ENCODE peak calls at places on chromosomes 6 and 20, in six cellular contexts. K is Jurkat, Clone E6-1; W is heart right ventricle; X is endothelial cell of umbilical vein; Y is adrenal gland; Z is sciatic nerve. Q is an unnamed sample.

GRCh38 chr20:50350510-50351249 is 159.5 kb upstream of the PTPN1 start:
- DNase-seq in Y (no peak), W (no peak), X (no peak), K (no peak), Z (no peak), Q (no peak)

GRCh38 chr6:5995705-5996686 is 10.7 kb downstream of the NRN1 start:
- DNase-seq in X (peak), K (peak), Y (peak), W (peak), Z (peak), Q (no peak)

GRCh38 chr6:44258325-44258863 is 1.1 kb upstream of the SLC35B2 start:
- DNase-seq in W (no peak), K (no peak), Z (no peak), Y (no peak), X (no peak), Q (no peak)

GRCh38 chr6:166940643-166941068 is 15.7 kb downstream of the RNASET2 start:
- DNase-seq in Y (no peak), K (no peak), Z (no peak), X (no peak), W (no peak), Q (no peak)

GRCh38 chr6:37698264-37699137 is 818 bp upstream of the MDGA1 start:
- DNase-seq in X (peak), W (peak), Y (peak), Z (peak), K (peak), Q (no peak)

GRCh38 chr6:70725817-70726413 is 58.2 kb downstream of the SMAP1 start:
- DNase-seq in W (no peak), X (no peak), Z (no peak), K (no peak), Y (no peak), Q (no peak)

GRCh38 chr20:33859157-33859695 is 48.1 kb downstream of the CHMP4B start:
- DNase-seq in W (no peak), Z (no peak), X (peak), K (peak), Y (peak), Q (no peak)

GRCh38 chr6:44000164-44000842 is 126.9 kb downstream of the MRPL14 start:
- DNase-seq in Y (no peak), Z (no peak), X (no peak), W (no peak), K (peak), Q (no peak)

GRCh38 chr6:26045046-26045938 is 41.9 kb upstream of the HFE start:
- DNase-seq in W (peak), Z (peak), K (no peak), Y (peak), X (peak), Q (peak)

GRCh38 chr6:108947114-108947854 is 99.1 kb downstream of the ARMC2 start:
- DNase-seq in W (peak), K (no peak), Y (no peak), X (no peak), Z (no peak), Q (peak)

Q was measured in brain pericyte.